ENCODE peak calls at places on chromosome 3, in nine cellular contexts. One of them, this sample, is unnamed.

GRCh38 chr3:64560802-64561502 is 126.8 kb downstream of the ADAMTS9 start:
- DNase-seq in HEK293T: no peak
- DNase-seq in psoas muscle: no peak
- DNase-seq in amniotic stem cell: no peak
- DNase-seq in amygdala: no peak
- DNase-seq in kidney tubule cell: no peak
- DNase-seq in ecto neural progenitor cell: no peak
- DNase-seq in PC-3: no peak
- DNase-seq in LoVo: no peak
- DNase-seq in this sample: no peak

GRCh38 chr3:49674491-49674983 is 386 bp downstream of the APEH start:
- DNase-seq in HEK293T: no peak
- DNase-seq in psoas muscle: no peak
- DNase-seq in amniotic stem cell: no peak
- DNase-seq in amygdala: no peak
- DNase-seq in kidney tubule cell: no peak
- DNase-seq in ecto neural progenitor cell: no peak
- DNase-seq in PC-3: no peak
- DNase-seq in LoVo: no peak
- DNase-seq in this sample: no peak

GRCh38 chr3:142224482-142225072 is 808 bp downstream of the GK5 start:
- DNase-seq in HEK293T: no peak
- DNase-seq in psoas muscle: no peak
- DNase-seq in amniotic stem cell: no peak
- DNase-seq in amygdala: no peak
- DNase-seq in kidney tubule cell: no peak
- DNase-seq in ecto neural progenitor cell: no peak
- DNase-seq in PC-3: no peak
- DNase-seq in LoVo: no peak
- DNase-seq in this sample: no peak

GRCh38 chr3:8488877-8489865 is 12.5 kb upstream of the LMCD1 start:
- DNase-seq in HEK293T: no peak
- DNase-seq in psoas muscle: no peak
- DNase-seq in amniotic stem cell: no peak
- DNase-seq in amygdala: no peak
- DNase-seq in kidney tubule cell: no peak
- DNase-seq in ecto neural progenitor cell: no peak
- DNase-seq in PC-3: peak
- DNase-seq in LoVo: no peak
- DNase-seq in this sample: peak

GRCh38 chr3:176951586-176952292 is 245.5 kb downstream of the TBL1XR1 start:
- DNase-seq in HEK293T: no peak
- DNase-seq in psoas muscle: no peak
- DNase-seq in amniotic stem cell: peak
- DNase-seq in amygdala: no peak
- DNase-seq in kidney tubule cell: no peak
- DNase-seq in ecto neural progenitor cell: no peak
- DNase-seq in PC-3: no peak
- DNase-seq in LoVo: no peak
- DNase-seq in this sample: no peak

GRCh38 chr3:141659821-141660597 is 78.1 kb upstream of the RNF7 start:
- DNase-seq in HEK293T: peak
- DNase-seq in psoas muscle: peak
- DNase-seq in amniotic stem cell: no peak
- DNase-seq in amygdala: no peak
- DNase-seq in kidney tubule cell: peak
- DNase-seq in ecto neural progenitor cell: peak
- DNase-seq in PC-3: peak
- DNase-seq in LoVo: peak
- DNase-seq in this sample: no peak

GRCh38 chr3:41190509-41191284 is 8.6 kb upstream of the CTNNB1 start:
- DNase-seq in HEK293T: no peak
- DNase-seq in psoas muscle: no peak
- DNase-seq in amniotic stem cell: no peak
- DNase-seq in amygdala: no peak
- DNase-seq in kidney tubule cell: peak
- DNase-seq in ecto neural progenitor cell: no peak
- DNase-seq in PC-3: no peak
- DNase-seq in LoVo: no peak
- DNase-seq in this sample: no peak

GRCh38 chr3:179837374-179837773 is 184.5 kb downstream of the USP13 start:
- DNase-seq in HEK293T: no peak
- DNase-seq in psoas muscle: no peak
- DNase-seq in amniotic stem cell: no peak
- DNase-seq in amygdala: no peak
- DNase-seq in kidney tubule cell: peak
- DNase-seq in ecto neural progenitor cell: no peak
- DNase-seq in PC-3: no peak
- DNase-seq in LoVo: no peak
- DNase-seq in this sample: peak

GRCh38 chr3:48399387-48400172 is 27.6 kb downstream of the FBXW12 start:
- DNase-seq in HEK293T: no peak
- DNase-seq in psoas muscle: peak
- DNase-seq in amniotic stem cell: no peak
- DNase-seq in amygdala: no peak
- DNase-seq in kidney tubule cell: peak
- DNase-seq in ecto neural progenitor cell: peak
- DNase-seq in PC-3: peak
- DNase-seq in LoVo: no peak
- DNase-seq in this sample: no peak

GRCh38 chr3:190566043-190566933 is 52.4 kb downstream of the IL1RAP start:
- DNase-seq in HEK293T: no peak
- DNase-seq in psoas muscle: peak
- DNase-seq in amniotic stem cell: peak
- DNase-seq in amygdala: no peak
- DNase-seq in kidney tubule cell: peak
- DNase-seq in ecto neural progenitor cell: no peak
- DNase-seq in PC-3: peak
- DNase-seq in LoVo: peak
- DNase-seq in this sample: peak

GRCh38 chr3:174409085-174409743 is 449.9 kb upstream of the NAALADL2 start:
- DNase-seq in HEK293T: no peak
- DNase-seq in psoas muscle: no peak
- DNase-seq in amniotic stem cell: no peak
- DNase-seq in amygdala: no peak
- DNase-seq in kidney tubule cell: peak
- DNase-seq in ecto neural progenitor cell: no peak
- DNase-seq in PC-3: peak
- DNase-seq in LoVo: no peak
- DNase-seq in this sample: peak

This sample was measured in foreskin melanocyte.